ENCODE peak calls at places on chromosomes 12 and 14, in four cellular contexts. One of them, this sample, is unnamed.

GRCh38 chr12:132174015-132174660 is 29.9 kb downstream of the NOC4L start:
- DNase-seq in CD4-positive, CD25-positive, alpha-beta regulatory T cell: no peak
- DNase-seq in naive thymus-derived CD4-positive, alpha-beta T cell: no peak
- DNase-seq in ascending aorta: no peak
- DNase-seq in this sample: no peak

GRCh38 chr12:4118017-4118510 is 155.5 kb upstream of the CCND2 start:
- DNase-seq in CD4-positive, CD25-positive, alpha-beta regulatory T cell: no peak
- DNase-seq in naive thymus-derived CD4-positive, alpha-beta T cell: no peak
- DNase-seq in ascending aorta: no peak
- DNase-seq in this sample: peak

GRCh38 chr12:52139147-52139546 is 52.7 kb downstream of the KRT80 start:
- DNase-seq in CD4-positive, CD25-positive, alpha-beta regulatory T cell: no peak
- DNase-seq in naive thymus-derived CD4-positive, alpha-beta T cell: no peak
- DNase-seq in ascending aorta: no peak
- DNase-seq in this sample: no peak

GRCh38 chr12:96444403-96444802 is 44.2 kb upstream of the CDK17 start:
- DNase-seq in CD4-positive, CD25-positive, alpha-beta regulatory T cell: no peak
- DNase-seq in naive thymus-derived CD4-positive, alpha-beta T cell: no peak
- DNase-seq in ascending aorta: no peak
- DNase-seq in this sample: no peak

GRCh38 chr12:32918890-32919791 is 22.6 kb upstream of the PKP2 start:
- DNase-seq in CD4-positive, CD25-positive, alpha-beta regulatory T cell: no peak
- DNase-seq in naive thymus-derived CD4-positive, alpha-beta T cell: no peak
- DNase-seq in ascending aorta: no peak
- DNase-seq in this sample: no peak

GRCh38 chr12:118377891-118378470 is 1.6 kb downstream of the SUDS3 start:
- DNase-seq in CD4-positive, CD25-positive, alpha-beta regulatory T cell: peak
- DNase-seq in naive thymus-derived CD4-positive, alpha-beta T cell: peak
- DNase-seq in ascending aorta: no peak
- DNase-seq in this sample: no peak

GRCh38 chr12:106301611-106302321 is 767 bp upstream of the TCP11L2 start:
- DNase-seq in CD4-positive, CD25-positive, alpha-beta regulatory T cell: peak
- DNase-seq in naive thymus-derived CD4-positive, alpha-beta T cell: peak
- DNase-seq in ascending aorta: peak
- DNase-seq in this sample: no peak

GRCh38 chr14:66233571-66233970 is 252.6 kb upstream of the CCDC196 start:
- DNase-seq in CD4-positive, CD25-positive, alpha-beta regulatory T cell: no peak
- DNase-seq in naive thymus-derived CD4-positive, alpha-beta T cell: no peak
- DNase-seq in ascending aorta: no peak
- DNase-seq in this sample: no peak

GRCh38 chr14:93943052-93943451 is 15.9 kb downstream of the FAM181A start:
- DNase-seq in CD4-positive, CD25-positive, alpha-beta regulatory T cell: no peak
- DNase-seq in naive thymus-derived CD4-positive, alpha-beta T cell: no peak
- DNase-seq in ascending aorta: no peak
- DNase-seq in this sample: no peak

GRCh38 chr14:90520326-90520725 is 123.5 kb downstream of the CALM1 start:
- DNase-seq in CD4-positive, CD25-positive, alpha-beta regulatory T cell: no peak
- DNase-seq in naive thymus-derived CD4-positive, alpha-beta T cell: no peak
- DNase-seq in ascending aorta: no peak
- DNase-seq in this sample: no peak

GRCh38 chr14:97970222-97970621 is 1173.0 kb downstream of the VRK1 start:
- DNase-seq in CD4-positive, CD25-positive, alpha-beta regulatory T cell: no peak
- DNase-seq in naive thymus-derived CD4-positive, alpha-beta T cell: no peak
- DNase-seq in ascending aorta: no peak
- DNase-seq in this sample: no peak

GRCh38 chr12:108519558-108519957 is 4.5 kb downstream of the FICD start:
- DNase-seq in CD4-positive, CD25-positive, alpha-beta regulatory T cell: no peak
- DNase-seq in naive thymus-derived CD4-positive, alpha-beta T cell: no peak
- DNase-seq in ascending aorta: no peak
- DNase-seq in this sample: no peak

GRCh38 chr14:90495357-90496276 is 98.8 kb downstream of the CALM1 start:
- DNase-seq in CD4-positive, CD25-positive, alpha-beta regulatory T cell: peak
- DNase-seq in naive thymus-derived CD4-positive, alpha-beta T cell: peak
- DNase-seq in ascending aorta: no peak
- DNase-seq in this sample: peak

GRCh38 chr12:39541471-39541870 is 78.1 kb downstream of the ABCD2 start:
- DNase-seq in CD4-positive, CD25-positive, alpha-beta regulatory T cell: no peak
- DNase-seq in naive thymus-derived CD4-positive, alpha-beta T cell: no peak
- DNase-seq in ascending aorta: no peak
- DNase-seq in this sample: no peak

GRCh38 chr12:132211811-132212210 is 67.6 kb downstream of the NOC4L start:
- DNase-seq in CD4-positive, CD25-positive, alpha-beta regulatory T cell: no peak
- DNase-seq in naive thymus-derived CD4-positive, alpha-beta T cell: no peak
- DNase-seq in ascending aorta: no peak
- DNase-seq in this sample: no peak

GRCh38 chr14:74582910-74583581 is 29.0 kb downstream of the LTBP2 start:
- DNase-seq in CD4-positive, CD25-positive, alpha-beta regulatory T cell: no peak
- DNase-seq in naive thymus-derived CD4-positive, alpha-beta T cell: no peak
- DNase-seq in ascending aorta: no peak
- DNase-seq in this sample: no peak

GRCh38 chr14:101191882-101192660 is 288.5 kb upstream of the RTL1 start:
- DNase-seq in CD4-positive, CD25-positive, alpha-beta regulatory T cell: no peak
- DNase-seq in naive thymus-derived CD4-positive, alpha-beta T cell: peak
- DNase-seq in ascending aorta: no peak
- DNase-seq in this sample: no peak

GRCh38 chr14:24986206-24986893 is 63.6 kb downstream of the STXBP6 start:
- DNase-seq in CD4-positive, CD25-positive, alpha-beta regulatory T cell: no peak
- DNase-seq in naive thymus-derived CD4-positive, alpha-beta T cell: no peak
- DNase-seq in ascending aorta: no peak
- DNase-seq in this sample: no peak

GRCh38 chr14:24978862-24979724 is 70.9 kb downstream of the STXBP6 start:
- DNase-seq in CD4-positive, CD25-positive, alpha-beta regulatory T cell: no peak
- DNase-seq in naive thymus-derived CD4-positive, alpha-beta T cell: no peak
- DNase-seq in ascending aorta: no peak
- DNase-seq in this sample: no peak

GRCh38 chr14:24979725-24980239 is 70.2 kb downstream of the STXBP6 start:
- DNase-seq in CD4-positive, CD25-positive, alpha-beta regulatory T cell: no peak
- DNase-seq in naive thymus-derived CD4-positive, alpha-beta T cell: no peak
- DNase-seq in ascending aorta: no peak
- DNase-seq in this sample: no peak

GRCh38 chr14:24984846-24985589 is 64.9 kb downstream of the STXBP6 start:
- DNase-seq in CD4-positive, CD25-positive, alpha-beta regulatory T cell: no peak
- DNase-seq in naive thymus-derived CD4-positive, alpha-beta T cell: no peak
- DNase-seq in ascending aorta: no peak
- DNase-seq in this sample: no peak

DNA sequence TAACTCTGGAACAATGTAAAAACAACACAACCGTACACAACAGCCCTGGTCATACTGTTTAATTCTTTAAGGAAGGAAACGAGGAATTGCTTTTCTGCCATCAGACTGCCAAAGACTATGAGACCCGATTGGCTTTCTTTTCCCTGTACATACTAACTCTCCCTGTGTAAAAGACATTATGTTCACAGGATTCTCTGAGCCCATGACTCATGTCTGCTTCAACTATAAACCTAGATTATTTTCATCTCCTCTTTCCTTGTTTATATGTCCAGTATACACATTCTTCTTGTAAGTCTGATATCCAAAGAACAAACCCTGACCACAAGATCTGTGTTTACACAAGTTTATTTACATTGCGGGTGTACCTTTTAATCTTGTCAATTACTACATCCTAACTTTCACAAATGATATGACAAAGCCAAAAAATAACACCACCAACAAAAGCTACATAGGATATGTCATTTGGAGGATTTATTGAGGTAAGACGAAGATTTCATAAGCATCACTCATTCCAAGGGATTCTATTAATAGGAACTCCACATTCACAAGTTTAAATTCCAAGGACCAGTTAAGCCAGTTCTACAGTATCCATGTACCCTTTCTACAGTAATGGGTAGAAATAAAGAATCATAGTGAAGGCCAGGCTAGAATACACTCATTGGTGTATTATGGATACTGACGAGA is 67.3 kb downstream of the STXBP6 start:
- DNase-seq in CD4-positive, CD25-positive, alpha-beta regulatory T cell: no peak
- DNase-seq in naive thymus-derived CD4-positive, alpha-beta T cell: no peak
- DNase-seq in ascending aorta: no peak
- DNase-seq in this sample: no peak
- H3K27ac ChIP-seq in CD4-positive, CD25-positive, alpha-beta regulatory T cell: no peak
- H3K27ac ChIP-seq in naive thymus-derived CD4-positive, alpha-beta T cell: no peak
- H3K27ac ChIP-seq in ascending aorta: no peak
- H3K27ac ChIP-seq in this sample: no peak

DNA sequence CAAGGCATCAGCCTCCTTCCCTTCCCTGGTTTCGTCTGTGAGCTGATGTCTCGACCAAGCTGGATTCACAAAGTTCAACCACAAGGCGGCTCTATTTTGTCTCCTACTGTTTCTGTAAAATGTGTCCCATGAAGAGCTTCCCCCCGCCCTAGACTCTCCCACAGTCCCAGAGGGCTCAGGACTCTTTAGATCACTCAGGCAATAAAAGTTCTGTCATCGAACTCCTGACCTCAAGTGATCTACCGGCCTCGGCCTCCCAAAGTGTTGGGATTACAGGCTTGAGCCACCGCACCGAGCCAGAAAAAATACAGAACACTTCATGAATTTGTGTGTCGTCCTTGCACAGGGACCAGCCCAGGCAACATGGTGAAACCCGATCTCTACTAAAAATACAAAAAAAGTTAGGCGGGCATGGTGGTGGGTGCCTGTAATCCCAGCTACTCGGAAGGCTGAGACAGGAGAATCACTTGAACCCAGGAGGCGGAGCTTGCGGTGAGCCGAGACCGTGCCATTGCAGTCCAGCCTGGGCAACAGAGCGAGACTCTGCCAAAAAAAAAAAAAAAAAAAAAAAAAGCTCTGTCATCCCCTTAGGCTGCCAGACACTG is 149.4 kb downstream of the BCL11B start:
- DNase-seq in CD4-positive, CD25-positive, alpha-beta regulatory T cell: no peak
- DNase-seq in naive thymus-derived CD4-positive, alpha-beta T cell: no peak
- DNase-seq in ascending aorta: no peak
- DNase-seq in this sample: no peak
- H3K27ac ChIP-seq in CD4-positive, CD25-positive, alpha-beta regulatory T cell: no peak
- H3K27ac ChIP-seq in naive thymus-derived CD4-positive, alpha-beta T cell: no peak
- H3K27ac ChIP-seq in ascending aorta: no peak
- H3K27ac ChIP-seq in this sample: no peak

DNA sequence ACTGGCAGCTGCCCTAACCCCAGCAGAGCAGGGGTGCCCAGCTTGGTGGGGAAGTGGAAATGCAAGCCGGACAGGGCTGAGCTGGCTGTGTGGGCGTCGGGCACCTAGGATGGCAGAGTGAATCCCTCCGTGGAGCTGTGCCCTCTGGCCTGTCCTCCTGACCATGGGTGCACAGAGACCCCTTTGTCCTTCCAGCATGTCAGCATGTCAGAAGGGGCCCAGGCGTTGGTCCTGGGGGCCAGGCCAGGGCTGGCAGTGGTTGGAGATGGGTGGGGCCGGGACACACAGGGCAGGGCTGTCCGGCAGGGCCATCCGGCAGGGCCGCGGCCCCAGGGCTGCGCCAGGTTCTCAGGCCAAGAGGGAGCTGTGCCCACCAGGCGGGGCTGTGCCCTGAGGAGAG is 8.8 kb upstream of the TEX22 start:
- DNase-seq in CD4-positive, CD25-positive, alpha-beta regulatory T cell: no peak
- DNase-seq in naive thymus-derived CD4-positive, alpha-beta T cell: no peak
- DNase-seq in ascending aorta: no peak
- DNase-seq in this sample: peak
- H3K27ac ChIP-seq in CD4-positive, CD25-positive, alpha-beta regulatory T cell: no peak
- H3K27ac ChIP-seq in naive thymus-derived CD4-positive, alpha-beta T cell: no peak
- H3K27ac ChIP-seq in ascending aorta: peak
- H3K27ac ChIP-seq in this sample: no peak

DNA sequence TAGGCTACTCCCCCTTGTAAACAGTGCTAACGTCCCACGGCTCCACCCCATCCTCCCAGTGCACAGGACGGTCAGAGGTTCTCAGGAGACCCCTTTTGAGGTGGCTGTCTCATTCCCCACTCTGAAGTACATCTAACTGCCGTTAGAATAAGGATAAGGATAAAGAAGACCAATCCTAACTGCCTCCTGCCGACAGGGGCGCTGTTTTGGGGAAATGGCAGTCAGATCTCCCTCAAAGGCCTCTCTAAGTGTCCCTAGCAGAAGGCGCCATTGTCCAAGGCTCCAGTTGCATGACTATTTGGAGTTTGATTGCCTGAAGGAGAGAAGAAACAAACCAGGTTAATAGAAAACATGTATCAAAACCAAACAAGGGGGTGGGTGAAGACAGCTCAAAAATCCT is 29.1 kb upstream of the KLRB1 start:
- DNase-seq in CD4-positive, CD25-positive, alpha-beta regulatory T cell: no peak
- DNase-seq in naive thymus-derived CD4-positive, alpha-beta T cell: no peak
- DNase-seq in ascending aorta: no peak
- DNase-seq in this sample: no peak
- H3K27ac ChIP-seq in CD4-positive, CD25-positive, alpha-beta regulatory T cell: no peak
- H3K27ac ChIP-seq in naive thymus-derived CD4-positive, alpha-beta T cell: no peak
- H3K27ac ChIP-seq in ascending aorta: no peak
- H3K27ac ChIP-seq in this sample: no peak

GRCh38 chr14:42854061-42854460 is 1247.4 kb downstream of the LRFN5 start:
- DNase-seq in CD4-positive, CD25-positive, alpha-beta regulatory T cell: no peak
- DNase-seq in naive thymus-derived CD4-positive, alpha-beta T cell: no peak
- DNase-seq in ascending aorta: no peak
- DNase-seq in this sample: no peak

GRCh38 chr14:42855159-42855558 is 1248.5 kb downstream of the LRFN5 start:
- DNase-seq in CD4-positive, CD25-positive, alpha-beta regulatory T cell: no peak
- DNase-seq in naive thymus-derived CD4-positive, alpha-beta T cell: no peak
- DNase-seq in ascending aorta: no peak
- DNase-seq in this sample: no peak
- H3K27ac ChIP-seq in CD4-positive, CD25-positive, alpha-beta regulatory T cell: no peak
- H3K27ac ChIP-seq in naive thymus-derived CD4-positive, alpha-beta T cell: no peak
- H3K27ac ChIP-seq in ascending aorta: no peak
- H3K27ac ChIP-seq in this sample: no peak

DNA sequence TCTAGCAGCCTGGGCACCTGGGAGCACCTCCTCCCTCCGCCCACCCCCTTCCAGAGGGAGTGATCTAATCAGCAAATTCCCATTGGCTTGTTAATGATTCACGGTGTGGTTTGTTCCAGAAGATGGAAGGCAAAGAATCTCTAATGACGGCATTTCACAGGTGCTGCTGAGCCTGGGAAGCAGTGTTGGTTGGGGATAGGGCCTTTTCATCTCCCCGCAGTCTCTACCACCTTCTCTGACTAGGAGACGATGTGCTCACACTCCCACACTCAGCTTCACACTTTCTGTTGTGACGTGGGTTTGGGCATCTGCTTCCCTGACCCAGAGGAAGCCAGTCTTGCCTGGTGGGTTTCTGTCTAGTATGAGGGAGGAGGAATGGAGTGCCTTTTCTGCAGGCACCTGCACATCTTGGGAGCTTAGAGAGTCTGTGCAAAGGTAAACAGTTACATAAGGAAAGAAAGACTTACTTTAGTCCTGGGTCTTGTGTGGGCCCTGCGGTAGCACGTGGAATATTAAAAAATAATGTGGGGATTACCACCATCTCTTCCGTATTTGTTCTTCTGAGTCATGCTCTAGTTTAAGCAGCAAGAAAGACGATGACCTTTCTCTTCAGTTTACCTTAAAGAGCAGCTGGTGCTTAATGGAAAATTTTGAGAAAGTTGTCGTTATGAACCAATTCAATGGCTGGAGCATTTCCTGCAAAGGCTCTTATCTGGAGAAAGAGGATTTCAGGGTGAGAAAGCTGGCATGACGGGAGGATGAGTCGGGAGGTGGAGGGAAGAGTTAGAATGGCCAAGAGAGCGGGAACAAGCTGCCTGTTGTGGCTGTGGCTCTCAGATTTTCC is 70.6 kb upstream of the ARHGAP5 start:
- DNase-seq in CD4-positive, CD25-positive, alpha-beta regulatory T cell: no peak
- DNase-seq in naive thymus-derived CD4-positive, alpha-beta T cell: no peak
- DNase-seq in ascending aorta: no peak
- DNase-seq in this sample: no peak
- H3K27ac ChIP-seq in CD4-positive, CD25-positive, alpha-beta regulatory T cell: no peak
- H3K27ac ChIP-seq in naive thymus-derived CD4-positive, alpha-beta T cell: no peak
- H3K27ac ChIP-seq in ascending aorta: peak
- H3K27ac ChIP-seq in this sample: peak